ENCODE peak calls at places on chromosomes 6 and 20, in seven cellular contexts. D is RWPE1; I is choroid plexus epithelial cell; H is CD8-positive, alpha-beta T cell; J is SK-N-SH; F is sigmoid colon; Q is esophagus muscularis mucosa. O is an unnamed sample.

GRCh38 chr20:22833851-22834250 is 201.3 kb upstream of the SSTR4 start:
- DNase-seq in D (no peak), I (no peak), H (no peak), J (no peak), F (no peak), Q (peak; percentile 70), O (no peak)

GRCh38 chr20:5000263-5001173 is 792 bp downstream of the SLC23A2 start:
- DNase-seq in D (no peak), I (no peak), H (no peak), J (peak; percentile 81), F (peak; percentile 81), Q (no peak), O (no peak)

GRCh38 chr20:19427480-19427879 is 215.0 kb downstream of the SLC24A3 start:
- DNase-seq in D (no peak), I (no peak), H (no peak), J (peak; percentile 50), F (no peak), Q (peak; percentile 78), O (no peak)

GRCh38 chr6:152267967-152268845 is 369.0 kb downstream of the SYNE1 start:
- DNase-seq in D (peak; percentile 30), I (peak; percentile 46), H (no peak), J (peak; percentile 43), F (no peak), Q (no peak), O (peak; percentile 6)

GRCh38 chr20:43658068-43658722 is 8.7 kb upstream of the MYBL2 start:
- DNase-seq in D (peak; percentile 49), I (no peak), H (no peak), J (no peak), F (no peak), Q (no peak), O (peak; percentile 46)

GRCh38 chr20:35167787-35168186 is 4.1 kb upstream of the PROCR start:
- DNase-seq in D (no peak), I (no peak), H (no peak), J (no peak), F (no peak), Q (no peak), O (no peak)

GRCh38 chr6:169156108-169156821 is 97.4 kb downstream of the THBS2 start:
- DNase-seq in D (no peak), I (peak; percentile 75), H (no peak), J (peak; percentile 11), F (no peak), Q (peak; percentile 77), O (no peak)

GRCh38 chr6:159680104-159680503 is 12.9 kb downstream of the SOD2 start:
- DNase-seq in D (no peak), I (no peak), H (no peak), J (no peak), F (no peak), Q (no peak), O (no peak)

GRCh38 chr20:3749689-3750639 is 17.5 kb downstream of the HSPA12B start:
- DNase-seq in D (peak; percentile 61), I (no peak), H (no peak), J (peak; percentile 98), F (peak; percentile 66), Q (no peak), O (peak; percentile 29)

GRCh38 chr6:21479140-21479539 is 114.4 kb upstream of the SOX4 start:
- DNase-seq in D (no peak), I (peak; percentile 77), H (no peak), J (peak; percentile 39), F (no peak), Q (no peak), O (no peak)

GRCh38 chr6:5665667-5666066 is 341.1 kb downstream of the NRN1 start:
- DNase-seq in D (no peak), I (no peak), H (no peak), J (no peak), F (no peak), Q (no peak), O (no peak)

GRCh38 chr6:33490621-33491020 is 36.2 kb downstream of the ZBTB9 start:
- DNase-seq in D (no peak), I (peak; percentile 14), H (no peak), J (no peak), F (no peak), Q (no peak), O (no peak)

GRCh38 chr20:44688053-44688625 is 27.0 kb upstream of the CCN5 start:
- DNase-seq in D (no peak), I (no peak), H (no peak), J (no peak), F (no peak), Q (no peak), O (no peak)

GRCh38 chr6:1123406-1123805 is 188.5 kb upstream of the FOXQ1 start:
- DNase-seq in D (no peak), I (no peak), H (no peak), J (no peak), F (no peak), Q (no peak), O (no peak)

GRCh38 chr6:144006731-144007454 is 1.2 kb downstream of the PLAGL1 start:
- DNase-seq in D (no peak), I (peak; percentile 62), H (no peak), J (peak; percentile 29), F (no peak), Q (no peak), O (no peak)

GRCh38 chr6:107237992-107238660 is 122.8 kb upstream of the BEND3 start:
- DNase-seq in D (peak; percentile 14), I (peak; percentile 50), H (no peak), J (no peak), F (no peak), Q (no peak), O (no peak)

GRCh38 chr6:39059496-39060310 is 11.1 kb downstream of the GLP1R start:
- DNase-seq in D (no peak), I (no peak), H (no peak), J (peak; percentile 86), F (no peak), Q (no peak), O (no peak)

GRCh38 chr6:1381397-1382330 is 7.7 kb upstream of the FOXF2 start:
- DNase-seq in D (peak; percentile 48), I (no peak), H (no peak), J (peak; percentile 86), F (no peak), Q (no peak), O (peak; percentile 79)

GRCh38 chr20:62487-62886 is 25.0 kb upstream of the DEFB125 start:
- DNase-seq in D (no peak), I (no peak), H (no peak), J (no peak), F (no peak), Q (no peak), O (no peak)

GRCh38 chr6:129331450-129332138 is 378.4 kb downstream of the ARHGAP18 start:
- DNase-seq in D (no peak), I (peak; percentile 53), H (no peak), J (no peak), F (no peak), Q (no peak), O (no peak)

GRCh38 chr6:16711551-16712249 is 49.6 kb downstream of the ATXN1 start:
- DNase-seq in D (no peak), I (no peak), H (peak; percentile 11), J (no peak), F (no peak), Q (no peak), O (peak; percentile 69)

GRCh38 chr6:30759575-30760239 is 15.4 kb upstream of the IER3 start:
- DNase-seq in D (peak; percentile 68), I (peak; percentile 94), H (no peak), J (no peak), F (no peak), Q (no peak), O (no peak)

GRCh38 chr6:116697475-116697874 is 16.5 kb downstream of the KPNA5 start:
- DNase-seq in D (no peak), I (no peak), H (no peak), J (no peak), F (no peak), Q (no peak), O (no peak)

GRCh38 chr6:87391334-87391733 is 16.4 kb upstream of the CFAP206 start:
- DNase-seq in D (peak; percentile 36), I (peak; percentile 50), H (no peak), J (peak; percentile 56), F (no peak), Q (no peak), O (peak; percentile 22)

GRCh38 chr6:134452901-134453300 is 135.0 kb upstream of the SGK1 start:
- DNase-seq in D (peak; percentile 25), I (no peak), H (no peak), J (no peak), F (no peak), Q (no peak), O (no peak)

GRCh38 chr6:44025226-44025625 is 102.0 kb downstream of the MRPL14 start:
- DNase-seq in D (no peak), I (no peak), H (no peak), J (no peak), F (no peak), Q (no peak), O (no peak)

GRCh38 chr6:82178084-82178758 is 69.3 kb downstream of the IBTK start:
- DNase-seq in D (no peak), I (peak; percentile 78), H (no peak), J (peak; percentile 19), F (no peak), Q (no peak), O (no peak)
- TF ChIP-seq CTCF in D (peak; percentile 13), I (peak; percentile 68), H (no peak), J (peak; percentile 71), F (no peak), Q (peak; percentile 26), O (no peak)

GRCh38 chr6:101397199-101397598 is 3.7 kb downstream of the GRIK2 start:
- DNase-seq in D (no peak), I (peak; percentile 58), H (no peak), J (peak; percentile 60), F (no peak), Q (no peak), O (no peak)
- TF ChIP-seq CTCF in D (no peak), I (peak; percentile 29), H (no peak), J (peak; percentile 44), F (no peak), Q (no peak), O (peak; percentile 43)

GRCh38 chr20:47073766-47074475 is 179.3 kb downstream of the EYA2 start:
- DNase-seq in D (no peak), I (no peak), H (no peak), J (no peak), F (no peak), Q (no peak), O (no peak)
- TF ChIP-seq CTCF in D (no peak), I (no peak), H (no peak), J (no peak), F (no peak), Q (no peak), O (no peak)

GRCh38 chr20:50931048-50931305 is 260 bp downstream of the ADNP start:
- DNase-seq in D (no peak), I (no peak), H (no peak), J (no peak), F (no peak), Q (no peak), O (no peak)
- TF ChIP-seq CTCF in D (no peak), I (no peak), H (no peak), J (no peak), F (no peak), Q (no peak), O (no peak)

O was measured in Calu3.